ENCODE peak calls at places on chromosomes 13 and 19, in six cellular contexts. One of them, this sample, is unnamed.

GRCh38 chr19:21130097-21130775 is 11.6 kb upstream of the ZNF431 start:
- DNase-seq in endothelial cell of umbilical vein: no peak
- DNase-seq in spleen: no peak
- DNase-seq in HCT116: no peak
- DNase-seq in breast epithelium: no peak
- DNase-seq in suprapubic skin: no peak
- DNase-seq in this sample: no peak

GRCh38 chr19:49672131-49672919 is 4.7 kb upstream of the PRMT1 start:
- DNase-seq in endothelial cell of umbilical vein: peak
- DNase-seq in spleen: peak
- DNase-seq in HCT116: peak
- DNase-seq in breast epithelium: no peak
- DNase-seq in suprapubic skin: no peak
- DNase-seq in this sample: no peak

GRCh38 chr19:32201661-32202060 is 143.7 kb upstream of the ZNF507 start:
- DNase-seq in endothelial cell of umbilical vein: peak
- DNase-seq in spleen: peak
- DNase-seq in HCT116: no peak
- DNase-seq in breast epithelium: no peak
- DNase-seq in suprapubic skin: no peak
- DNase-seq in this sample: no peak

GRCh38 chr19:13089139-13089856 is 13.4 kb downstream of the LYL1 start:
- DNase-seq in endothelial cell of umbilical vein: no peak
- DNase-seq in spleen: no peak
- DNase-seq in HCT116: no peak
- DNase-seq in breast epithelium: no peak
- DNase-seq in suprapubic skin: no peak
- DNase-seq in this sample: no peak

GRCh38 chr13:81017525-81018152 is 676.7 kb upstream of the SPRY2 start:
- DNase-seq in endothelial cell of umbilical vein: peak
- DNase-seq in spleen: no peak
- DNase-seq in HCT116: peak
- DNase-seq in breast epithelium: no peak
- DNase-seq in suprapubic skin: no peak
- DNase-seq in this sample: no peak

GRCh38 chr19:35449347-35450043 is 1.4 kb downstream of the FFAR2 start:
- DNase-seq in endothelial cell of umbilical vein: no peak
- DNase-seq in spleen: no peak
- DNase-seq in HCT116: no peak
- DNase-seq in breast epithelium: no peak
- DNase-seq in suprapubic skin: no peak
- DNase-seq in this sample: no peak

GRCh38 chr13:80214521-80214941 is 126.4 kb downstream of the SPRY2 start:
- DNase-seq in endothelial cell of umbilical vein: no peak
- DNase-seq in spleen: no peak
- DNase-seq in HCT116: no peak
- DNase-seq in breast epithelium: no peak
- DNase-seq in suprapubic skin: no peak
- DNase-seq in this sample: no peak

GRCh38 chr19:49930483-49931011 is 1.2 kb upstream of the NUP62 start:
- DNase-seq in endothelial cell of umbilical vein: no peak
- DNase-seq in spleen: peak
- DNase-seq in HCT116: peak
- DNase-seq in breast epithelium: no peak
- DNase-seq in suprapubic skin: no peak
- DNase-seq in this sample: no peak

GRCh38 chr19:35712910-35713845 is 4.6 kb upstream of the KMT2B start:
- DNase-seq in endothelial cell of umbilical vein: no peak
- DNase-seq in spleen: no peak
- DNase-seq in HCT116: no peak
- DNase-seq in breast epithelium: no peak
- DNase-seq in suprapubic skin: no peak
- DNase-seq in this sample: no peak

GRCh38 chr13:102039264-102039663 is 362.6 kb downstream of the FGF14 start:
- DNase-seq in endothelial cell of umbilical vein: no peak
- DNase-seq in spleen: no peak
- DNase-seq in HCT116: no peak
- DNase-seq in breast epithelium: no peak
- DNase-seq in suprapubic skin: no peak
- DNase-seq in this sample: no peak

GRCh38 chr19:31064486-31064885 is 284.8 kb downstream of the TSHZ3 start:
- DNase-seq in endothelial cell of umbilical vein: no peak
- DNase-seq in spleen: no peak
- DNase-seq in HCT116: no peak
- DNase-seq in breast epithelium: no peak
- DNase-seq in suprapubic skin: no peak
- DNase-seq in this sample: no peak

GRCh38 chr13:84130739-84131138 is 248.5 kb upstream of the SLITRK1 start:
- DNase-seq in endothelial cell of umbilical vein: no peak
- DNase-seq in spleen: no peak
- DNase-seq in HCT116: no peak
- DNase-seq in breast epithelium: no peak
- DNase-seq in suprapubic skin: no peak
- DNase-seq in this sample: no peak

GRCh38 chr19:10295305-10295846 is 5.6 kb downstream of the ICAM5 start:
- DNase-seq in endothelial cell of umbilical vein: peak
- DNase-seq in spleen: peak
- DNase-seq in HCT116: no peak
- DNase-seq in breast epithelium: no peak
- DNase-seq in suprapubic skin: no peak
- DNase-seq in this sample: peak

GRCh38 chr19:2047076-2047448 is 4.0 kb downstream of the MKNK2 start:
- DNase-seq in endothelial cell of umbilical vein: no peak
- DNase-seq in spleen: no peak
- DNase-seq in HCT116: no peak
- DNase-seq in breast epithelium: no peak
- DNase-seq in suprapubic skin: no peak
- DNase-seq in this sample: no peak

GRCh38 chr19:18785179-18786124 is 5.7 kb downstream of the COMP start:
- DNase-seq in endothelial cell of umbilical vein: peak
- DNase-seq in spleen: no peak
- DNase-seq in HCT116: peak
- DNase-seq in breast epithelium: no peak
- DNase-seq in suprapubic skin: peak
- DNase-seq in this sample: no peak

GRCh38 chr19:39590265-39590664 is 12.1 kb upstream of the LGALS13 start:
- DNase-seq in endothelial cell of umbilical vein: peak
- DNase-seq in spleen: no peak
- DNase-seq in HCT116: no peak
- DNase-seq in breast epithelium: no peak
- DNase-seq in suprapubic skin: no peak
- DNase-seq in this sample: no peak

GRCh38 chr19:56162258-56162657 is 13.6 kb upstream of the GALP start:
- DNase-seq in endothelial cell of umbilical vein: peak
- DNase-seq in spleen: no peak
- DNase-seq in HCT116: no peak
- DNase-seq in breast epithelium: no peak
- DNase-seq in suprapubic skin: no peak
- DNase-seq in this sample: no peak

GRCh38 chr13:111846396-111847174 is 220.4 kb upstream of the SOX1 start:
- DNase-seq in endothelial cell of umbilical vein: no peak
- DNase-seq in spleen: no peak
- DNase-seq in HCT116: no peak
- DNase-seq in breast epithelium: no peak
- DNase-seq in suprapubic skin: no peak
- DNase-seq in this sample: no peak

GRCh38 chr19:17684256-17684655 is 3.9 kb downstream of the UNC13A start:
- DNase-seq in endothelial cell of umbilical vein: no peak
- DNase-seq in spleen: no peak
- DNase-seq in HCT116: no peak
- DNase-seq in breast epithelium: no peak
- DNase-seq in suprapubic skin: no peak
- DNase-seq in this sample: no peak

GRCh38 chr19:55166530-55167268 is at the start of gene DNAAF3:
- DNase-seq in endothelial cell of umbilical vein: peak
- DNase-seq in spleen: peak
- DNase-seq in HCT116: peak
- DNase-seq in breast epithelium: peak
- DNase-seq in suprapubic skin: peak
- DNase-seq in this sample: peak

GRCh38 chr13:33145667-33146066 is 129.4 kb downstream of the KL start:
- DNase-seq in endothelial cell of umbilical vein: no peak
- DNase-seq in spleen: no peak
- DNase-seq in HCT116: no peak
- DNase-seq in breast epithelium: no peak
- DNase-seq in suprapubic skin: no peak
- DNase-seq in this sample: no peak

GRCh38 chr13:34151885-34152284 is 333.9 kb downstream of the RFC3 start:
- DNase-seq in endothelial cell of umbilical vein: no peak
- DNase-seq in spleen: no peak
- DNase-seq in HCT116: no peak
- DNase-seq in breast epithelium: no peak
- DNase-seq in suprapubic skin: no peak
- DNase-seq in this sample: no peak

GRCh38 chr13:100240109-100240779 is 151.4 kb downstream of the PCCA start:
- DNase-seq in endothelial cell of umbilical vein: no peak
- DNase-seq in spleen: no peak
- DNase-seq in HCT116: no peak
- DNase-seq in breast epithelium: no peak
- DNase-seq in suprapubic skin: no peak
- DNase-seq in this sample: no peak

GRCh38 chr13:100244431-100244830 is 155.5 kb downstream of the PCCA start:
- DNase-seq in endothelial cell of umbilical vein: peak
- DNase-seq in spleen: no peak
- DNase-seq in HCT116: no peak
- DNase-seq in breast epithelium: no peak
- DNase-seq in suprapubic skin: no peak
- DNase-seq in this sample: no peak

GRCh38 chr13:100247937-100248336 is 159.0 kb downstream of the PCCA start:
- DNase-seq in endothelial cell of umbilical vein: no peak
- DNase-seq in spleen: no peak
- DNase-seq in HCT116: no peak
- DNase-seq in breast epithelium: no peak
- DNase-seq in suprapubic skin: no peak
- DNase-seq in this sample: no peak

GRCh38 chr13:100245099-100245498 is 156.2 kb downstream of the PCCA start:
- DNase-seq in endothelial cell of umbilical vein: no peak
- DNase-seq in spleen: no peak
- DNase-seq in HCT116: no peak
- DNase-seq in breast epithelium: no peak
- DNase-seq in suprapubic skin: no peak
- DNase-seq in this sample: no peak
- H3K27ac ChIP-seq in endothelial cell of umbilical vein: no peak
- H3K27ac ChIP-seq in spleen: no peak
- H3K27ac ChIP-seq in HCT116: no peak
- H3K27ac ChIP-seq in breast epithelium: no peak
- H3K27ac ChIP-seq in suprapubic skin: no peak
- H3K27ac ChIP-seq in this sample: no peak

DNA sequence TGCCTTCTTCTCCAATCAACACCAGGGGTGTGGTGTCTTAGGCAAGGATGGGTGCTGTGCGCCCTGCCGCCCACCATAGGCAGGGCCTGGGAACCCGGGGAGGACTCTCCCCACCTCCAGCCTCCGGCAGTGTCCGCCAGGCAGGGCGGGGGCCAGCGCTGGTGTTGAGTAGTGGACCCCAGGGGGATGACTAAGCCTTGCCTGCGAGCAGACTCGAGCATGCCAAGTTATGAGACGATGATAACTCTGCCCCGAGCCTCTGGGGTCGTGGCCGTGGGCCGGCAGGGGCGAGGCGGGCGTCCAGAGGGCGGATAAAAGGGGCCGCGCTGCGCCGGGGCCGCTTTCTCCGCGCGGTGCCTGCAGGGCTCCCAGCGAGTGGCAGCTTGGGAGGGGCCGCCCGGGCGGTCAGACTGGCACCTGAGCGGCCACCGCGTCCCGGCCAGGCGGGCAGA is at the start of gene MEDAG:
- DNase-seq in endothelial cell of umbilical vein: peak
- DNase-seq in spleen: no peak
- DNase-seq in HCT116: no peak
- DNase-seq in breast epithelium: peak
- DNase-seq in suprapubic skin: peak
- DNase-seq in this sample: no peak
- H3K4me3 ChIP-seq in endothelial cell of umbilical vein: peak
- H3K4me3 ChIP-seq in spleen: peak
- H3K4me3 ChIP-seq in HCT116: no peak
- H3K4me3 ChIP-seq in breast epithelium: peak
- H3K4me3 ChIP-seq in suprapubic skin: peak
- H3K4me3 ChIP-seq in this sample: peak

GRCh38 chr13:44747179-44747578 is 171.0 kb upstream of the TSC22D1 start:
- DNase-seq in endothelial cell of umbilical vein: no peak
- DNase-seq in spleen: no peak
- DNase-seq in HCT116: no peak
- DNase-seq in breast epithelium: no peak
- DNase-seq in suprapubic skin: no peak
- DNase-seq in this sample: no peak
- TF ChIP-seq POLR2AphosphoS5 in endothelial cell of umbilical vein: no peak
- TF ChIP-seq POLR2AphosphoS5 in spleen: no peak
- TF ChIP-seq POLR2AphosphoS5 in HCT116: no peak
- TF ChIP-seq POLR2AphosphoS5 in breast epithelium: no peak
- TF ChIP-seq POLR2AphosphoS5 in suprapubic skin: no peak
- TF ChIP-seq POLR2AphosphoS5 in this sample: no peak

GRCh38 chr13:46596501-46596900 is 43.5 kb downstream of the LRCH1 start:
- DNase-seq in endothelial cell of umbilical vein: no peak
- DNase-seq in spleen: no peak
- DNase-seq in HCT116: no peak
- DNase-seq in breast epithelium: no peak
- DNase-seq in suprapubic skin: no peak
- DNase-seq in this sample: no peak

GRCh38 chr13:46593403-46593802 is 40.4 kb downstream of the LRCH1 start:
- DNase-seq in endothelial cell of umbilical vein: no peak
- DNase-seq in spleen: no peak
- DNase-seq in HCT116: no peak
- DNase-seq in breast epithelium: no peak
- DNase-seq in suprapubic skin: no peak
- DNase-seq in this sample: no peak

GRCh38 chr13:46595136-46595917 is 42.4 kb downstream of the LRCH1 start:
- DNase-seq in endothelial cell of umbilical vein: peak
- DNase-seq in spleen: no peak
- DNase-seq in HCT116: no peak
- DNase-seq in breast epithelium: peak
- DNase-seq in suprapubic skin: no peak
- DNase-seq in this sample: no peak

GRCh38 chr13:46598140-46598819 is 45.3 kb downstream of the LRCH1 start:
- DNase-seq in endothelial cell of umbilical vein: no peak
- DNase-seq in spleen: no peak
- DNase-seq in HCT116: no peak
- DNase-seq in breast epithelium: no peak
- DNase-seq in suprapubic skin: no peak
- DNase-seq in this sample: no peak

GRCh38 chr13:46595918-46596315 is 42.9 kb downstream of the LRCH1 start:
- DNase-seq in endothelial cell of umbilical vein: no peak
- DNase-seq in spleen: no peak
- DNase-seq in HCT116: no peak
- DNase-seq in breast epithelium: no peak
- DNase-seq in suprapubic skin: no peak
- DNase-seq in this sample: no peak
- H3K27ac ChIP-seq in endothelial cell of umbilical vein: no peak
- H3K27ac ChIP-seq in spleen: peak
- H3K27ac ChIP-seq in HCT116: no peak
- H3K27ac ChIP-seq in breast epithelium: peak
- H3K27ac ChIP-seq in suprapubic skin: peak
- H3K27ac ChIP-seq in this sample: peak

This sample was measured in vagina.